ENCODE peak calls at places on chromosome 16, in six cellular contexts. M, R, E, Y, Z and K are unnamed samples.

GRCh38 chr16:50537533-50538290 is 10.5 kb upstream of the NKD1 start:
- DNase-seq in M (no peak), R (no peak), E (no peak), Y (no peak), Z (no peak), K (no peak)

GRCh38 chr16:8588703-8589292 is 1.5 kb downstream of the TMEM114 start:
- DNase-seq in M (no peak), R (no peak), E (no peak), Y (no peak), Z (no peak), K (no peak)

GRCh38 chr16:68379472-68380347 is 68.6 kb downstream of the SMPD3 start:
- DNase-seq in M (no peak), R (no peak), E (no peak), Y (no peak), Z (no peak), K (no peak)

GRCh38 chr16:67264866-67265265 is 14.5 kb upstream of the PLEKHG4 start:
- DNase-seq in M (no peak), R (no peak), E (no peak), Y (no peak), Z (no peak), K (no peak)

GRCh38 chr16:86554599-86554916 is 477 bp downstream of the MTHFSD start:
- DNase-seq in M (no peak), R (no peak), E (no peak), Y (no peak), Z (no peak), K (no peak)

GRCh38 chr16:73254983-73255382 is 207.1 kb upstream of the ZFHX3 start:
- DNase-seq in M (no peak), R (no peak), E (no peak), Y (no peak), Z (no peak), K (no peak)

GRCh38 chr16:5916711-5917191 is 819.2 kb upstream of the EEF2KMT start:
- DNase-seq in M (no peak), R (no peak), E (no peak), Y (no peak), Z (no peak), K (peak; percentile 33)

GRCh38 chr16:67528870-67529638 is 425 bp downstream of the RIPOR1 start:
- DNase-seq in M (no peak), R (peak; percentile 32), E (peak; percentile 48), Y (no peak), Z (peak; percentile 87), K (peak; percentile 48)

GRCh38 chr16:17369441-17369951 is 101.3 kb downstream of the XYLT1 start:
- DNase-seq in M (no peak), R (no peak), E (no peak), Y (no peak), Z (no peak), K (peak; percentile 71)

GRCh38 chr16:19094542-19095365 is 19.0 kb upstream of the ITPRIPL2 start:
- DNase-seq in M (no peak), R (no peak), E (peak; percentile 40), Y (no peak), Z (no peak), K (peak; percentile 50)

GRCh38 chr16:9119795-9120194 is 28.4 kb downstream of the HAPSTR1 start:
- DNase-seq in M (no peak), R (peak; percentile 84), E (peak; percentile 72), Y (no peak), Z (no peak), K (no peak)

GRCh38 chr16:35744716-35745115 is 2285.3 kb downstream of the TP53TG3F start:
- DNase-seq in M (no peak), R (no peak), E (no peak), Y (no peak), Z (no peak), K (no peak)

GRCh38 chr16:53770641-53771040 is 66.7 kb downstream of the FTO start:
- DNase-seq in M (no peak), R (no peak), E (no peak), Y (no peak), Z (no peak), K (no peak)

GRCh38 chr16:68520649-68521086 is 18.4 kb upstream of the ZFP90 start:
- DNase-seq in M (peak; percentile 80), R (peak; percentile 66), E (peak; percentile 73), Y (peak; percentile 75), Z (peak; percentile 94), K (peak; percentile 90)

GRCh38 chr16:71555230-71555891 is 21.5 kb downstream of the TAT start:
- DNase-seq in M (no peak), R (no peak), E (no peak), Y (no peak), Z (no peak), K (no peak)

GRCh38 chr16:4661661-4662060 is 31.7 kb upstream of the NUDT16L1 start:
- DNase-seq in M (no peak), R (no peak), E (no peak), Y (peak; percentile 59), Z (no peak), K (no peak)

GRCh38 chr16:71441348-71441781 is 489 bp downstream of the TLE7 start:
- DNase-seq in M (no peak), R (no peak), E (peak; percentile 8), Y (no peak), Z (no peak), K (no peak)

GRCh38 chr16:8863594-8864424 is 5.0 kb downstream of the CARHSP1 start:
- DNase-seq in M (no peak), R (no peak), E (no peak), Y (peak; percentile 97), Z (peak; percentile 95), K (peak; percentile 71)

GRCh38 chr16:1859650-1860049 is 12.3 kb downstream of the MEIOB start:
- DNase-seq in M (no peak), R (no peak), E (no peak), Y (no peak), Z (no peak), K (peak; percentile 64)

GRCh38 chr16:13231365-13231764 is 330.0 kb downstream of the SHISA9 start:
- DNase-seq in M (no peak), R (no peak), E (no peak), Y (no peak), Z (no peak), K (no peak)

GRCh38 chr16:87384162-87384999 is 805 bp upstream of the FBXO31 start:
- DNase-seq in M (no peak), R (no peak), E (no peak), Y (no peak), Z (peak; percentile 89), K (peak; percentile 65)

GRCh38 chr16:88856122-88856827 is 472 bp downstream of the GALNS start:
- DNase-seq in M (no peak), R (no peak), E (no peak), Y (no peak), Z (peak; percentile 84), K (peak; percentile 20)

GRCh38 chr16:74623214-74623842 is 16.4 kb upstream of the GLG1 start:
- DNase-seq in M (no peak), R (peak; percentile 68), E (peak; percentile 65), Y (no peak), Z (no peak), K (no peak)

GRCh38 chr16:25110392-25110947 is 1.1 kb upstream of the LCMT1 start:
- DNase-seq in M (no peak), R (no peak), E (peak; percentile 31), Y (no peak), Z (no peak), K (peak; percentile 24)

GRCh38 chr16:76345093-76345735 is 68.0 kb downstream of the CNTNAP4 start:
- DNase-seq in M (no peak), R (no peak), E (no peak), Y (no peak), Z (no peak), K (no peak)

GRCh38 chr16:69408451-69408850 is 16.0 kb upstream of the CYB5B start:
- DNase-seq in M (no peak), R (no peak), E (no peak), Y (no peak), Z (no peak), K (peak; percentile 81)

GRCh38 chr16:4414187-4414909 is 2.0 kb downstream of the CORO7 start:
- DNase-seq in M (no peak), R (no peak), E (no peak), Y (no peak), Z (no peak), K (peak; percentile 61)

GRCh38 chr16:55474821-55475220 is 4.2 kb upstream of the MMP2 start:
- DNase-seq in M (no peak), R (no peak), E (no peak), Y (no peak), Z (no peak), K (no peak)

GRCh38 chr16:55473584-55473983 is 5.4 kb upstream of the MMP2 start:
- DNase-seq in M (no peak), R (no peak), E (no peak), Y (no peak), Z (no peak), K (no peak)

GRCh38 chr16:55476625-55477533 is 2.1 kb upstream of the MMP2 start:
- DNase-seq in M (no peak), R (no peak), E (no peak), Y (no peak), Z (no peak), K (no peak)

GRCh38 chr16:55478827-55479559 is at the start of gene MMP2:
- DNase-seq in M (no peak), R (peak; percentile 79), E (peak; percentile 89), Y (no peak), Z (no peak), K (peak; percentile 45)

GRCh38 chr16:55475919-55476318 is 3.1 kb upstream of the MMP2 start:
- DNase-seq in M (no peak), R (no peak), E (peak; percentile 86), Y (no peak), Z (no peak), K (no peak)
- H3K4me3 ChIP-seq in M (peak overlapping the region; percentile 49), R (no peak overlapping the region), E (peak overlapping the region; percentile 5), Y (no peak overlapping the region), Z (no peak overlapping the region), K (no peak overlapping the region)

GRCh38 chr16:31200821-31201510 is 1.6 kb downstream of the PYCARD start:
- DNase-seq in M (no peak), R (no peak), E (peak; percentile 26), Y (no peak), Z (no peak), K (no peak)
- H3K4me3 ChIP-seq in M (peak overlapping the region; percentile 74), R (no peak overlapping the region), E (peak overlapping the region; percentile 78), Y (no peak overlapping the region), Z (no peak overlapping the region), K (peak overlapping the region; percentile 66)

GRCh38 chr16:2982402-2982801 is 2.2 kb upstream of the PKMYT1 start:
- DNase-seq in M (no peak), R (no peak), E (no peak), Y (no peak), Z (no peak), K (no peak)

GRCh38 chr16:2985893-2986355 is 5.7 kb upstream of the PKMYT1 start:
- DNase-seq in M (no peak), R (no peak), E (no peak), Y (no peak), Z (peak; percentile 96), K (no peak)

GRCh38 chr16:2981899-2982250 is 1.6 kb upstream of the PKMYT1 start:
- DNase-seq in M (no peak), R (no peak), E (no peak), Y (no peak), Z (peak; percentile 55), K (no peak)

GRCh38 chr16:2985457-2985856 is 5.2 kb upstream of the PKMYT1 start:
- DNase-seq in M (no peak), R (no peak), E (no peak), Y (no peak), Z (peak; percentile 93), K (no peak)

GRCh38 chr16:2983706-2984136 is 3.5 kb upstream of the PKMYT1 start:
- DNase-seq in M (peak; percentile 44), R (peak; percentile 69), E (peak; percentile 73), Y (peak; percentile 70), Z (peak; percentile 90), K (peak; percentile 89)
- H3K4me3 ChIP-seq in M (peak overlapping the region; percentile 23), R (peak overlapping the region; percentile 18), E (peak overlapping the region; percentile 37), Y (no peak overlapping the region), Z (no peak overlapping the region), K (no peak overlapping the region)

GRCh38 chr16:23754594-23755483 is at the start of gene CHP2:
- DNase-seq in M (no peak), R (no peak), E (no peak), Y (no peak), Z (peak; percentile 64), K (peak; percentile 86)
- H3K4me3 ChIP-seq in M (peak within 1 kb of the TSS; percentile 48), R (no peak within 1 kb of the TSS), E (no peak within 1 kb of the TSS), Y (peak within 1 kb of the TSS; percentile 21), Z (peak within 1 kb of the TSS; percentile 25), K (peak within 1 kb of the TSS; percentile 61)